ENCODE peak calls at places on chromosomes 13 and 19, in four cellular contexts. Y, J, Z and X are unnamed samples.

GRCh38 chr13:98900442-98900841 is 77.4 kb downstream of the DOCK9 start:
- DNase-seq in Z (no peak), Y (no peak), J (peak; percentile 11), X (no peak)

GRCh38 chr13:89153941-89154340 is 1482.8 kb downstream of the SLITRK5 start:
- DNase-seq in J (no peak), Z (no peak), Y (no peak), X (no peak)

GRCh38 chr19:48135411-48135810 is 24.8 kb upstream of the PLA2G4C start:
- DNase-seq in Z (no peak), Y (no peak), J (no peak), X (no peak)

GRCh38 chr19:14318873-14319272 is 62.4 kb upstream of the ADGRE5 start:
- DNase-seq in Z (peak; percentile 15), Y (no peak), J (no peak), X (peak; percentile 83)

GRCh38 chr19:31301306-31301980 is 47.8 kb downstream of the TSHZ3 start:
- DNase-seq in Y (peak; percentile 44), Z (no peak), J (no peak), X (no peak)

GRCh38 chr13:40139896-40140520 is 484.5 kb downstream of the COG6 start:
- DNase-seq in Z (no peak), J (no peak), Y (no peak), X (no peak)

GRCh38 chr13:78299832-78300623 is 303.3 kb downstream of the POU4F1 start:
- DNase-seq in Y (no peak), Z (no peak), J (no peak), X (no peak)

GRCh38 chr19:38273499-38273898 is 9.1 kb downstream of the SPINT2 start:
- DNase-seq in Y (no peak), Z (no peak), J (no peak), X (no peak)

GRCh38 chr13:73417012-73417615 is 358.3 kb downstream of the KLF5 start:
- DNase-seq in J (no peak), Z (peak; percentile 47), Y (no peak), X (peak; percentile 12)

GRCh38 chr13:74134777-74135305 is 637 bp upstream of the KLF12 start:
- DNase-seq in J (no peak), Y (peak; percentile 61), Z (peak; percentile 76), X (no peak)